ENCODE peak calls at places on chromosome 12, in four cellular contexts. P, C, A and G are unnamed samples.

GRCh38 chr12:2413999-2414792 is 361.4 kb downstream of the CACNA1C start:
- DNase-seq in A (no peak), C (no peak), P (no peak), G (no peak)

GRCh38 chr12:78540621-78541336 is 323.8 kb upstream of the SYT1 start:
- DNase-seq in A (no peak), C (no peak), P (no peak), G (no peak)

GRCh38 chr12:42162940-42163339 is 18.3 kb upstream of the GXYLT1 start:
- DNase-seq in P (no peak), A (no peak), C (no peak), G (no peak)

GRCh38 chr12:22856120-22856699 is 231.2 kb downstream of the ETNK1 start:
- DNase-seq in A (peak; percentile 20), C (no peak), P (no peak), G (peak; percentile 37)

GRCh38 chr12:54463484-54463883 is 9.9 kb downstream of the GTSF1 start:
- DNase-seq in C (no peak), P (no peak), A (no peak), G (no peak)

GRCh38 chr12:83408841-83409240 is 722.1 kb downstream of the TMTC2 start:
- DNase-seq in A (no peak), C (no peak), P (no peak), G (no peak)

GRCh38 chr12:64621257-64621942 is 11.1 kb downstream of the RASSF3 start:
- DNase-seq in P (no peak), A (no peak), C (peak; percentile 91), G (no peak)

GRCh38 chr12:111268738-111269572 is 99.9 kb downstream of the PHETA1 start:
- DNase-seq in C (no peak), P (no peak), A (no peak), G (peak; percentile 60)

DNA sequence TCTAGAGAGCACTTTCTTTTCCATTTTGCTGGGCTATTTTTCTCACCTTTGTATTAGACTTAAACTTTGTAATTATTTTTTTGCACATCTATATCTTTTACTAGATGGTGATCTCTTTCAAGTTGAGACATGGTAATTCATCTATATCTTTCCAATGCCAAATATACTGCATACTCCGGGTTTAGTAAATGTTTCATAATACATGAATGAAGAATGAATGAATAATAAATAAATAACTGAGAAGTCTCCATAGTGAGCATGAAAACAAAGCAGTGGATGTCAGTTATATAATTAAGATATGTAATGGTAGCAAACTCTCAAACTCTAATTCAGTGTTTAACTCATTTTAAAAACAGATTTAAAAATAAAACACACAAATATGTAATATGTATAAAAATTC is 342.5 kb upstream of the KITLG start:
- DNase-seq in P (no peak), A (no peak), C (no peak), G (no peak)
- TF ChIP-seq TAF1 in P (no peak), A (no peak), C (no peak), G (no peak)

GRCh38 chr12:66851134-66851533 is 172.3 kb upstream of the GRIP1 start:
- DNase-seq in C (no peak), P (no peak), A (no peak), G (no peak)
- TF ChIP-seq TAF1 in C (no peak), P (no peak), A (no peak), G (no peak)

GRCh38 chr12:96811083-96811482 is 96.0 kb upstream of the NEDD1 start:
- DNase-seq in P (no peak), C (no peak), A (peak; percentile 46), G (no peak)
- TF ChIP-seq TAF1 in P (no peak), C (no peak), A (no peak), G (no peak)

GRCh38 chr12:43208221-43208620 is 343.8 kb downstream of the ADAMTS20 start:
- DNase-seq in A (no peak), C (no peak), P (no peak), G (no peak)

GRCh38 chr12:43210437-43211197 is 341.4 kb downstream of the ADAMTS20 start:
- DNase-seq in C (peak; percentile 57), A (no peak), P (no peak), G (no peak)

GRCh38 chr12:43206396-43206795 is 345.6 kb downstream of the ADAMTS20 start:
- DNase-seq in A (no peak), P (no peak), C (no peak), G (no peak)

GRCh38 chr12:43208627-43209026 is 343.4 kb downstream of the ADAMTS20 start:
- DNase-seq in P (no peak), C (no peak), A (peak; percentile 1), G (no peak)
- TF ChIP-seq TAF1 in P (no peak), C (no peak), A (no peak), G (no peak)

GRCh38 chr12:88490425-88490824 is 89.8 kb downstream of the KITLG start:
- DNase-seq in P (no peak), A (no peak), C (no peak), G (no peak)

GRCh38 chr12:88495031-88495430 is 85.2 kb downstream of the KITLG start:
- DNase-seq in P (no peak), A (no peak), C (no peak), G (no peak)

GRCh38 chr12:88494520-88494919 is 85.8 kb downstream of the KITLG start:
- DNase-seq in P (no peak), A (no peak), C (no peak), G (no peak)

GRCh38 chr12:88496429-88497190 is 83.7 kb downstream of the KITLG start:
- DNase-seq in C (no peak), P (no peak), A (no peak), G (peak; percentile 20)

DNA sequence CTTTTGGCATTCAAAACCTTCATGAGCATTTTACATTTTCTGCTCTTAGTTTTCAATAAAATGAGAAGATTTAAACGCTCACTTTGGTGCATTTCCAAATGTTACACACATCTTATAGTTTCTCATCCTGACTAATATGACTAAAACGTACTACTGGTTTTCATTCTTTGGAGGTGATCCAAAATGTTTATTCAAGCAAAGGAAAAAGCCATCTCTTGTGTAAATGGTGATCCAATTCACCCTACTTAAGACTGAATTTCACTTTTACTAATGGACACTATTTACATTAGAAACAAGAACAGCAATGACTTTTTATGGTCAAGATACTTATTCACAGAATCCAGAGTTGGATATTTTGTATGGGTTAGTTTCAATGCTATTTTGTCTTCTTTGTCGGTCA is 86.6 kb downstream of the KITLG start:
- DNase-seq in P (no peak), C (no peak), A (no peak), G (no peak)
- TF ChIP-seq TAF1 in P (no peak), C (no peak), A (no peak), G (no peak)